ENCODE peak calls at places on chromosomes 7 and 10, in seven cellular contexts. One of them, this sample, is unnamed.

GRCh38 chr7:31814187-31814586 is 127.2 kb downstream of the PPP1R17 start:
- DNase-seq in fibroblast of gingiva: no peak
- DNase-seq in LoVo: peak
- DNase-seq in HEK293T: peak
- DNase-seq in naive B cell: no peak
- DNase-seq in cardiac muscle cell: peak
- DNase-seq in NCI-H460: peak
- DNase-seq in this sample: peak

GRCh38 chr7:105776986-105777910 is 99.2 kb downstream of the ATXN7L1 start:
- DNase-seq in HEK293T: no peak
- DNase-seq in LoVo: no peak
- DNase-seq in NCI-H460: peak
- DNase-seq in cardiac muscle cell: no peak
- DNase-seq in naive B cell: no peak
- DNase-seq in fibroblast of gingiva: peak
- DNase-seq in this sample: peak

GRCh38 chr10:33617381-33617780 is 282.9 kb upstream of the NRP1 start:
- DNase-seq in naive B cell: no peak
- DNase-seq in NCI-H460: no peak
- DNase-seq in fibroblast of gingiva: peak
- DNase-seq in LoVo: no peak
- DNase-seq in HEK293T: no peak
- DNase-seq in cardiac muscle cell: peak
- DNase-seq in this sample: no peak

GRCh38 chr10:77286851-77287250 is 350.8 kb downstream of the KCNMA1 start:
- DNase-seq in LoVo: no peak
- DNase-seq in fibroblast of gingiva: no peak
- DNase-seq in cardiac muscle cell: no peak
- DNase-seq in naive B cell: no peak
- DNase-seq in NCI-H460: no peak
- DNase-seq in HEK293T: no peak
- DNase-seq in this sample: no peak

GRCh38 chr10:53140516-53140915 is 367.9 kb upstream of the MBL2 start:
- DNase-seq in LoVo: no peak
- DNase-seq in fibroblast of gingiva: no peak
- DNase-seq in NCI-H460: no peak
- DNase-seq in HEK293T: no peak
- DNase-seq in cardiac muscle cell: no peak
- DNase-seq in naive B cell: no peak
- DNase-seq in this sample: no peak

GRCh38 chr10:78772986-78773530 is 295.7 kb upstream of the ZMIZ1 start:
- DNase-seq in naive B cell: no peak
- DNase-seq in cardiac muscle cell: no peak
- DNase-seq in LoVo: no peak
- DNase-seq in fibroblast of gingiva: no peak
- DNase-seq in HEK293T: no peak
- DNase-seq in NCI-H460: no peak
- DNase-seq in this sample: no peak

GRCh38 chr7:102251531-102252372 is 34.9 kb upstream of the SH2B2 start:
- DNase-seq in naive B cell: no peak
- DNase-seq in HEK293T: no peak
- DNase-seq in fibroblast of gingiva: no peak
- DNase-seq in cardiac muscle cell: no peak
- DNase-seq in LoVo: no peak
- DNase-seq in NCI-H460: no peak
- DNase-seq in this sample: no peak

GRCh38 chr7:105218215-105218614 is 170.5 kb downstream of the SRPK2 start:
- DNase-seq in HEK293T: no peak
- DNase-seq in cardiac muscle cell: no peak
- DNase-seq in naive B cell: no peak
- DNase-seq in LoVo: peak
- DNase-seq in fibroblast of gingiva: no peak
- DNase-seq in NCI-H460: no peak
- DNase-seq in this sample: peak

GRCh38 chr7:80018941-80019808 is 115.5 kb upstream of the GNAI1 start:
- DNase-seq in cardiac muscle cell: peak
- DNase-seq in NCI-H460: peak
- DNase-seq in HEK293T: peak
- DNase-seq in fibroblast of gingiva: peak
- DNase-seq in LoVo: peak
- DNase-seq in naive B cell: no peak
- DNase-seq in this sample: peak

GRCh38 chr10:79285315-79286185 is 61.7 kb upstream of the PPIF start:
- DNase-seq in cardiac muscle cell: no peak
- DNase-seq in HEK293T: no peak
- DNase-seq in LoVo: no peak
- DNase-seq in fibroblast of gingiva: no peak
- DNase-seq in NCI-H460: no peak
- DNase-seq in naive B cell: no peak
- DNase-seq in this sample: no peak

GRCh38 chr7:47283497-47284131 is 298.3 kb downstream of the TNS3 start:
- DNase-seq in NCI-H460: no peak
- DNase-seq in HEK293T: no peak
- DNase-seq in cardiac muscle cell: no peak
- DNase-seq in LoVo: peak
- DNase-seq in naive B cell: no peak
- DNase-seq in fibroblast of gingiva: no peak
- DNase-seq in this sample: peak

GRCh38 chr7:135681758-135682157 is 19.4 kb downstream of the STMP1 start:
- DNase-seq in cardiac muscle cell: peak
- DNase-seq in HEK293T: no peak
- DNase-seq in LoVo: no peak
- DNase-seq in fibroblast of gingiva: no peak
- DNase-seq in NCI-H460: no peak
- DNase-seq in naive B cell: no peak
- DNase-seq in this sample: no peak

GRCh38 chr7:95365151-95365550 is 31.0 kb downstream of the PON3 start:
- DNase-seq in naive B cell: no peak
- DNase-seq in NCI-H460: no peak
- DNase-seq in fibroblast of gingiva: no peak
- DNase-seq in cardiac muscle cell: no peak
- DNase-seq in LoVo: no peak
- DNase-seq in HEK293T: no peak
- DNase-seq in this sample: no peak

GRCh38 chr10:35398355-35398754 is 62.0 kb downstream of the CCNY start:
- DNase-seq in LoVo: no peak
- DNase-seq in naive B cell: no peak
- DNase-seq in fibroblast of gingiva: peak
- DNase-seq in cardiac muscle cell: no peak
- DNase-seq in HEK293T: no peak
- DNase-seq in NCI-H460: no peak
- DNase-seq in this sample: no peak

GRCh38 chr7:107953924-107954303 is 49.0 kb downstream of the LAMB1 start:
- DNase-seq in NCI-H460: no peak
- DNase-seq in HEK293T: no peak
- DNase-seq in naive B cell: no peak
- DNase-seq in fibroblast of gingiva: peak
- DNase-seq in LoVo: no peak
- DNase-seq in cardiac muscle cell: no peak
- DNase-seq in this sample: no peak

GRCh38 chr7:74093671-74094223 is 10.1 kb downstream of the LIMK1 start:
- DNase-seq in cardiac muscle cell: no peak
- DNase-seq in NCI-H460: no peak
- DNase-seq in HEK293T: no peak
- DNase-seq in fibroblast of gingiva: no peak
- DNase-seq in naive B cell: no peak
- DNase-seq in LoVo: no peak
- DNase-seq in this sample: peak

GRCh38 chr7:41967156-41967555 is 264.3 kb upstream of the INHBA start:
- DNase-seq in cardiac muscle cell: no peak
- DNase-seq in LoVo: no peak
- DNase-seq in NCI-H460: no peak
- DNase-seq in naive B cell: no peak
- DNase-seq in HEK293T: no peak
- DNase-seq in fibroblast of gingiva: peak
- DNase-seq in this sample: no peak

GRCh38 chr10:4514445-4515108 is 311.4 kb upstream of the AKR1E2 start:
- DNase-seq in HEK293T: no peak
- DNase-seq in cardiac muscle cell: no peak
- DNase-seq in fibroblast of gingiva: no peak
- DNase-seq in NCI-H460: no peak
- DNase-seq in naive B cell: peak
- DNase-seq in LoVo: no peak
- DNase-seq in this sample: no peak

GRCh38 chr10:95384011-95384704 is 93.4 kb upstream of the PDLIM1 start:
- DNase-seq in cardiac muscle cell: no peak
- DNase-seq in LoVo: no peak
- DNase-seq in NCI-H460: no peak
- DNase-seq in fibroblast of gingiva: no peak
- DNase-seq in HEK293T: no peak
- DNase-seq in naive B cell: no peak
- DNase-seq in this sample: no peak

GRCh38 chr7:135160098-135160857 is 10.2 kb downstream of the CYREN start:
- DNase-seq in LoVo: peak
- DNase-seq in naive B cell: no peak
- DNase-seq in cardiac muscle cell: no peak
- DNase-seq in HEK293T: peak
- DNase-seq in fibroblast of gingiva: no peak
- DNase-seq in NCI-H460: no peak
- DNase-seq in this sample: peak

GRCh38 chr10:132056663-132057062 is 9.1 kb upstream of the JAKMIP3 start:
- DNase-seq in cardiac muscle cell: no peak
- DNase-seq in HEK293T: no peak
- DNase-seq in naive B cell: no peak
- DNase-seq in NCI-H460: no peak
- DNase-seq in fibroblast of gingiva: no peak
- DNase-seq in LoVo: no peak
- DNase-seq in this sample: no peak

GRCh38 chr10:95290801-95291633 is at the start of gene PDLIM1:
- DNase-seq in fibroblast of gingiva: peak
- DNase-seq in NCI-H460: peak
- DNase-seq in cardiac muscle cell: peak
- DNase-seq in naive B cell: peak
- DNase-seq in LoVo: peak
- DNase-seq in HEK293T: peak
- DNase-seq in this sample: peak

GRCh38 chr7:109864263-109864662 is 1226.7 kb upstream of the LRRN3 start:
- DNase-seq in LoVo: no peak
- DNase-seq in fibroblast of gingiva: no peak
- DNase-seq in naive B cell: no peak
- DNase-seq in cardiac muscle cell: no peak
- DNase-seq in HEK293T: no peak
- DNase-seq in NCI-H460: no peak
- DNase-seq in this sample: peak

GRCh38 chr10:91146146-91146545 is 74.3 kb upstream of the PCGF5 start:
- DNase-seq in naive B cell: no peak
- DNase-seq in LoVo: no peak
- DNase-seq in fibroblast of gingiva: no peak
- DNase-seq in HEK293T: no peak
- DNase-seq in NCI-H460: no peak
- DNase-seq in cardiac muscle cell: no peak
- DNase-seq in this sample: no peak

GRCh38 chr10:73889014-73889413 is 14.7 kb upstream of the CAMK2G start:
- DNase-seq in LoVo: peak
- DNase-seq in fibroblast of gingiva: peak
- DNase-seq in NCI-H460: peak
- DNase-seq in HEK293T: no peak
- DNase-seq in naive B cell: no peak
- DNase-seq in cardiac muscle cell: no peak
- DNase-seq in this sample: peak

This sample was measured in mesendoderm.